ENCODE peak calls at places on chromosomes 4 and X, in five cellular contexts. N is SK-MEL-5, C is aorta, E is T1000, Y is A172. H is an unnamed sample.

GRCh38 chr4:162683659-162684370 is 482.9 kb downstream of the NAF1 start:
- DNase-seq in N (no peak), C (no peak), E (no peak), Y (peak; percentile 44), H (no peak)

GRCh38 chr4:138062929-138063328 is 179.2 kb downstream of the SLC7A11 start:
- DNase-seq in N (peak; percentile 4), C (no peak), E (no peak), Y (peak; percentile 49), H (no peak)

GRCh38 chrX:112798736-112799135 is 41.9 kb downstream of the AMOT start:
- DNase-seq in N (no peak), C (no peak), E (no peak), Y (no peak), H (no peak)

GRCh38 chr4:140884431-140885058 is 128.4 kb upstream of the TBC1D9 start:
- DNase-seq in N (peak; percentile 80), C (no peak), E (no peak), Y (peak; percentile 72), H (no peak)

GRCh38 chr4:159071178-159071968 is 31.5 kb upstream of the RAPGEF2 start:
- DNase-seq in N (no peak), C (no peak), E (no peak), Y (peak; percentile 66), H (no peak)

GRCh38 chr4:23857353-23857752 is 32.5 kb downstream of the PPARGC1A start:
- DNase-seq in N (peak; percentile 82), C (no peak), E (no peak), Y (peak; percentile 34), H (no peak)

GRCh38 chr4:39548425-39549067 is 21.3 kb upstream of the UGDH start:
- DNase-seq in N (no peak), C (no peak), E (no peak), Y (peak; percentile 10), H (no peak)

GRCh38 chr4:169210516-169211108 is 60.1 kb downstream of the SH3RF1 start:
- DNase-seq in N (no peak), C (no peak), E (no peak), Y (no peak), H (no peak)

GRCh38 chr4:83589283-83589682 is 53.4 kb downstream of the GPAT3 start:
- DNase-seq in N (no peak), C (no peak), E (no peak), Y (no peak), H (no peak)

GRCh38 chr4:14827111-14827510 is 175.2 kb upstream of the CPEB2 start:
- DNase-seq in N (no peak), C (peak; percentile 62), E (no peak), Y (peak; percentile 26), H (no peak)

GRCh38 chrX:31837445-31837844 is 765.6 kb upstream of the FTHL17 start:
- DNase-seq in N (no peak), C (no peak), E (no peak), Y (no peak), H (no peak)

GRCh38 chr4:104073245-104073644 is 353.5 kb upstream of the TACR3 start:
- DNase-seq in N (no peak), C (no peak), E (no peak), Y (no peak), H (no peak)

GRCh38 chrX:42973321-42973720 is 195.4 kb upstream of the PPP1R2C start:
- DNase-seq in N (no peak), C (no peak), E (no peak), Y (no peak), H (no peak)

GRCh38 chr4:53902786-53903185 is 161.6 kb downstream of the CHIC2 start:
- DNase-seq in N (no peak), C (no peak), E (no peak), Y (no peak), H (no peak)